ENCODE peak calls at places on chromosome 19, in eight cellular contexts. J is thyroid gland; P is tibial artery; V is stimulated activated CD8-positive, alpha-beta memory T cell treated with anti-CD3 and anti-CD28 coated beads, Interleukin-2, amount 100 ng/mL, for 48 hours; M is left ventricle myocardium inferior; G is MG63; F is T-helper 17 cell; N is lower leg skin. K is an unnamed sample.

GRCh38 chr19:44748426-44749254 is at the start of gene BCL3:
- DNase-seq in J (peak; percentile 80), P (peak; percentile 85), V (peak; percentile 64), M (peak; percentile 82), G (peak; percentile 92), F (peak; percentile 77), N (peak; percentile 52), K (peak; percentile 68)

GRCh38 chr19:45515081-45515624 is 7.9 kb downstream of the VASP start:
- DNase-seq in J (no peak), P (no peak), V (no peak), M (peak; percentile 58), G (no peak), F (no peak), N (peak; percentile 56), K (no peak)

GRCh38 chr19:33998302-33998701 is 174.0 kb upstream of the LSM14A start:
- DNase-seq in J (no peak), P (no peak), V (no peak), M (no peak), G (no peak), F (no peak), N (no peak), K (no peak)

GRCh38 chr19:792361-792885 is 4.8 kb upstream of the PTBP1 start:
- DNase-seq in J (no peak), P (no peak), V (no peak), M (no peak), G (no peak), F (no peak), N (no peak), K (no peak)

GRCh38 chr19:34300962-34301361 is 46.6 kb downstream of the GARRE1 start:
- DNase-seq in J (no peak), P (no peak), V (no peak), M (no peak), G (no peak), F (no peak), N (no peak), K (no peak)

GRCh38 chr19:40614595-40615411 is 13.6 kb downstream of the LTBP4 start:
- DNase-seq in J (peak; percentile 80), P (peak; percentile 93), V (peak; percentile 86), M (peak; percentile 87), G (peak; percentile 98), F (peak; percentile 46), N (peak; percentile 92), K (no peak)

GRCh38 chr19:4061178-4061682 is 5.5 kb downstream of the ZBTB7A start:
- DNase-seq in J (peak; percentile 89), P (peak; percentile 96), V (no peak), M (peak; percentile 85), G (peak; percentile 33), F (no peak), N (peak; percentile 83), K (no peak)

GRCh38 chr19:10432736-10433130 is 12.4 kb downstream of the PDE4A start:
- DNase-seq in J (peak; percentile 87), P (no peak), V (no peak), M (peak; percentile 39), G (no peak), F (no peak), N (no peak), K (no peak)

GRCh38 chr19:4984448-4984990 is 15.6 kb downstream of the KDM4B start:
- DNase-seq in J (peak; percentile 92), P (no peak), V (no peak), M (no peak), G (no peak), F (no peak), N (no peak), K (no peak)

GRCh38 chr19:18251587-18252369 is 22.5 kb downstream of the IQCN start:
- DNase-seq in J (peak; percentile 66), P (peak; percentile 84), V (peak; percentile 54), M (peak; percentile 69), G (peak; percentile 46), F (peak; percentile 75), N (peak; percentile 66), K (peak; percentile 80)

GRCh38 chr19:35206379-35206778 is 22.2 kb downstream of the FAM187B start:
- DNase-seq in J (no peak), P (no peak), V (no peak), M (no peak), G (no peak), F (peak; percentile 51), N (no peak), K (no peak)

GRCh38 chr19:38532939-38533338 is 84.8 kb downstream of the MAP4K1 start:
- DNase-seq in J (no peak), P (no peak), V (no peak), M (no peak), G (no peak), F (no peak), N (no peak), K (no peak)

GRCh38 chr19:39405930-39406655 is 554 bp upstream of the ZFP36 start:
- DNase-seq in J (no peak), P (no peak), V (peak; percentile 73), M (no peak), G (no peak), F (peak; percentile 77), N (no peak), K (no peak)

GRCh38 chr19:13839193-13839937 is 37.6 kb upstream of the NANOS3 start:
- DNase-seq in J (peak; percentile 89), P (peak; percentile 96), V (peak; percentile 80), M (peak; percentile 95), G (peak; percentile 99), F (peak; percentile 62), N (peak; percentile 90), K (peak; percentile 76)

GRCh38 chr19:36916991-36917390 is 859 bp downstream of the ZNF568 start:
- DNase-seq in J (peak; percentile 16), P (no peak), V (no peak), M (no peak), G (no peak), F (no peak), N (no peak), K (no peak)

GRCh38 chr19:44551850-44552249 is 22.4 kb upstream of the CEACAM20 start:
- DNase-seq in J (no peak), P (no peak), V (no peak), M (no peak), G (no peak), F (no peak), N (no peak), K (no peak)

GRCh38 chr19:14517840-14518505 is at the start of gene DNAJB1:
- DNase-seq in J (peak; percentile 82), P (peak; percentile 93), V (peak; percentile 64), M (peak; percentile 86), G (peak; percentile 88), F (peak; percentile 52), N (no peak), K (peak; percentile 92)

K was measured in GM12891.